ENCODE peak calls at places on chromosomes 7 and 10, in four cellular contexts. M is HCT116, H is hepatocyte, Z is OCI-LY7. Y is an unnamed sample.

GRCh38 chr7:101333912-101334311 is 12.3 kb upstream of the IFT22 start:
- DNase-seq in M (no peak), Z (no peak), H (no peak), Y (peak)

GRCh38 chr10:67666416-67667043 is 29.5 kb downstream of the CTNNA3 start:
- DNase-seq in H (peak), M (peak), Z (peak), Y (peak)

GRCh38 chr10:7186387-7187032 is 224.3 kb downstream of the SFMBT2 start:
- DNase-seq in H (no peak), Z (no peak), M (no peak), Y (no peak)

GRCh38 chr10:133379152-133379800 is at the start of gene PAOX:
- DNase-seq in M (no peak), H (peak), Z (peak), Y (peak)

GRCh38 chr7:152871678-152872060 is 112.1 kb downstream of the ACTR3B start:
- DNase-seq in Z (no peak), M (no peak), H (no peak), Y (no peak)

GRCh38 chr10:119687192-119688032 is 36.2 kb downstream of the BAG3 start:
- DNase-seq in M (no peak), H (peak), Z (no peak), Y (no peak)

GRCh38 chr10:9922123-9922685 is 1095.5 kb upstream of the CELF2 start:
- DNase-seq in Z (no peak), H (no peak), M (no peak), Y (no peak)

GRCh38 chr10:16242446-16242845 is 194.4 kb upstream of the PTER start:
- DNase-seq in Z (no peak), M (no peak), H (no peak), Y (no peak)

GRCh38 chr7:69736411-69736810 is 138.1 kb downstream of the AUTS2 start:
- DNase-seq in H (no peak), Z (no peak), M (no peak), Y (no peak)

GRCh38 chr10:34526758-34527730 is 288.1 kb downstream of the PARD3 start:
- DNase-seq in Z (no peak), H (peak), M (peak), Y (no peak)

GRCh38 chr10:13613519-13613918 is 26.8 kb downstream of the PRPF18 start:
- DNase-seq in Z (no peak), M (no peak), H (peak), Y (peak)

GRCh38 chr7:29370531-29371314 is 176.1 kb downstream of the CHN2 start:
- DNase-seq in H (peak), M (peak), Z (no peak), Y (no peak)

GRCh38 chr10:75276029-75276872 is 40.5 kb upstream of the COMTD1 start:
- DNase-seq in Z (no peak), M (no peak), H (no peak), Y (no peak)

GRCh38 chr7:132095-132482 is 60.3 kb upstream of the FAM20C start:
- DNase-seq in M (no peak), H (peak), Z (no peak), Y (no peak)

GRCh38 chr10:128431997-128432396 is 305.8 kb upstream of the MKI67 start:
- DNase-seq in Z (no peak), M (no peak), H (no peak), Y (no peak)

GRCh38 chr7:3138206-3138605 is 94.5 kb upstream of the CARD11 start:
- DNase-seq in M (no peak), H (no peak), Z (no peak), Y (no peak)

GRCh38 chr7:26480166-26480565 is 188.5 kb downstream of the SNX10 start:
- DNase-seq in H (no peak), M (no peak), Z (no peak), Y (no peak)

GRCh38 chr7:26694713-26695112 is 169.7 kb downstream of the SKAP2 start:
- DNase-seq in H (no peak), M (no peak), Z (no peak), Y (no peak)

GRCh38 chr10:16105082-16105481 is 244.8 kb upstream of the MINDY3 start:
- DNase-seq in M (no peak), Z (no peak), H (no peak), Y (no peak)

GRCh38 chr7:121544726-121545125 is 148.6 kb upstream of the FAM3C start:
- DNase-seq in M (peak), Z (no peak), H (peak), Y (no peak)
- TF ChIP-seq EZH2phosphoT487 in M (no peak), Z (no peak), H (no peak), Y (no peak)

DNA sequence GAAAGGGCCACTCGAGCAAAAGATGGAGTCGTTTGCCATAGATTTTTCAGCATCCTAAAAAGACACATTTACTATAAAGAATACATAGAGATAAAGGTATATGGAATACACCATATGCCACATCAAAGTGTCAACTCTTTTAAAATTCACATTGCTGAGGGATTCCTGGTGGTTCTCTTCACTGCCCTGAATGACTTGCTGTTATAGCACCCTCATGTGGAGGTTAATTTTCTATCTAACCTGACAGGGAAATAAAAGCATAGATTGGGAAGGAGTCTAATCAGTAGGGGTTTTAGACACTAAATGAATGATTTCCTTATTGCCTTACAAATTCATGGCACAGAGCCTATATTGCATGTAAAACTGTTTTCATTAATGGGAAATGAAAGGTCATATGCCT is 25.9 kb downstream of the DNAH11 start:
- DNase-seq in Z (peak), H (peak), M (no peak), Y (peak)
- TF ChIP-seq EZH2phosphoT487 in Z (no peak), H (no peak), M (no peak), Y (no peak)

GRCh38 chr7:28029036-28029435 is 151.6 kb downstream of the JAZF1 start:
- DNase-seq in H (no peak), M (no peak), Z (no peak), Y (no peak)
- TF ChIP-seq EZH2phosphoT487 in H (no peak), M (no peak), Z (no peak), Y (no peak)

GRCh38 chr7:82375713-82376112 is 67.9 kb downstream of the CACNA2D1 start:
- DNase-seq in H (no peak), M (no peak), Z (no peak), Y (no peak)
- TF ChIP-seq EZH2phosphoT487 in H (no peak), M (no peak), Z (no peak), Y (no peak)

GRCh38 chr7:142602183-142602582 is 147.1 kb upstream of the PRSS1 start:
- DNase-seq in Z (no peak), H (no peak), M (no peak), Y (no peak)
- TF ChIP-seq EZH2phosphoT487 in Z (no peak), H (no peak), M (no peak), Y (no peak)

DNA sequence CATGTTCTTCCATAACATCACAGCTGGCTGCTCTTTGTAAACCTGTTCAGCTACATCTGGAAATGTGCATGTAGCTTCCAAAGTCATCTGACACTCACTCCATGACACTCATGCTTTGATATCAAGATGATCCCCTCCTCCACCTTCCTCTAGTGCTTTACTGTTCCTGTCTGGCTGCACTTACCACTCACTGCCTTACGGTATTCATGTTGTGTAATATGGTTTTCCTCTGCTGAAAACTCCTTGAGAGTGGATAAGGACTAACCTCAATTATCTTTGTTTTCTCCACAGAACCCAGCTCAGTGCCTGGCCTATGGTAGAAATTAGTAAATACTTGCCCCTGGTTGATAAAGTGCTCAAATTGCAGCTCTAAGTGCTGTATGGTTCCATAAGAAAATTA is 483.9 kb downstream of the HTR7 start:
- DNase-seq in H (no peak), M (no peak), Z (no peak), Y (no peak)
- TF ChIP-seq EZH2phosphoT487 in H (no peak), M (no peak), Z (no peak), Y (no peak)

GRCh38 chr10:83167081-83167480 is 972.2 kb upstream of the GHITM start:
- DNase-seq in H (no peak), M (no peak), Z (no peak), Y (no peak)
- TF ChIP-seq EZH2phosphoT487 in H (no peak), M (no peak), Z (no peak), Y (no peak)

GRCh38 chr7:94348142-94348541 is 46.6 kb upstream of the COL1A2 start:
- DNase-seq in Z (no peak), M (no peak), H (peak), Y (peak)
- TF ChIP-seq EZH2phosphoT487 in Z (no peak), M (no peak), H (no peak), Y (no peak)